ENCODE peak calls at places on chromosomes 16 and 17, in four cellular contexts. One of them, this sample, is unnamed.

GRCh38 chr17:2893422-2893914 is 97.2 kb downstream of the RAP1GAP2 start:
- DNase-seq in BE2C: no peak
- DNase-seq in heart right ventricle: no peak
- DNase-seq in GM23338: no peak
- DNase-seq in this sample: no peak

GRCh38 chr16:80692270-80692669 is 112.1 kb downstream of the CDYL2 start:
- DNase-seq in heart right ventricle: no peak
- DNase-seq in BE2C: no peak
- DNase-seq in GM23338: no peak
- DNase-seq in this sample: no peak

GRCh38 chr16:47958726-47959125 is 197.1 kb downstream of the ABCC12 start:
- DNase-seq in GM23338: no peak
- DNase-seq in BE2C: no peak
- DNase-seq in heart right ventricle: no peak
- DNase-seq in this sample: no peak

GRCh38 chr16:88616320-88616719 is 22.1 kb upstream of the IL17C start:
- DNase-seq in heart right ventricle: no peak
- DNase-seq in GM23338: no peak
- DNase-seq in BE2C: no peak
- DNase-seq in this sample: no peak

GRCh38 chr16:65377131-65377649 is 255.3 kb upstream of the CDH11 start:
- DNase-seq in BE2C: no peak
- DNase-seq in heart right ventricle: no peak
- DNase-seq in GM23338: no peak
- DNase-seq in this sample: no peak

GRCh38 chr17:13940858-13941665 is 128.2 kb upstream of the COX10 start:
- DNase-seq in BE2C: no peak
- DNase-seq in heart right ventricle: no peak
- DNase-seq in GM23338: peak; percentile 34
- DNase-seq in this sample: no peak

GRCh38 chr17:12415031-12415430 is 250.7 kb upstream of the MYOCD start:
- DNase-seq in heart right ventricle: no peak
- DNase-seq in GM23338: peak; percentile 56
- DNase-seq in BE2C: no peak
- DNase-seq in this sample: peak; percentile 48

GRCh38 chr17:66403846-66404597 is 101.6 kb downstream of the PRKCA start:
- DNase-seq in BE2C: no peak
- DNase-seq in GM23338: no peak
- DNase-seq in heart right ventricle: no peak
- DNase-seq in this sample: peak; percentile 30

GRCh38 chr16:79707867-79708266 is 107.3 kb upstream of the MAF start:
- DNase-seq in heart right ventricle: peak; percentile 59
- DNase-seq in GM23338: no peak
- DNase-seq in BE2C: no peak
- DNase-seq in this sample: no peak

GRCh38 chr17:41301916-41302901 is at the start of gene KRTAP29-1:
- DNase-seq in BE2C: no peak
- DNase-seq in GM23338: no peak
- DNase-seq in heart right ventricle: peak; percentile 51
- DNase-seq in this sample: no peak

GRCh38 chr17:50564916-50565315 is 4.4 kb downstream of the CACNA1G start:
- DNase-seq in BE2C: peak; percentile 51
- DNase-seq in heart right ventricle: peak; percentile 73
- DNase-seq in GM23338: no peak
- DNase-seq in this sample: peak; percentile 67

GRCh38 chr17:50561796-50562195 is 1.3 kb downstream of the CACNA1G start:
- DNase-seq in BE2C: no peak
- DNase-seq in heart right ventricle: no peak
- DNase-seq in GM23338: no peak
- DNase-seq in this sample: no peak

GRCh38 chr17:50560931-50561750 is 626 bp downstream of the CACNA1G start:
- DNase-seq in BE2C: no peak
- DNase-seq in heart right ventricle: no peak
- DNase-seq in GM23338: peak; percentile 55
- DNase-seq in this sample: no peak

GRCh38 chr17:50562266-50563094 is 2.0 kb downstream of the CACNA1G start:
- DNase-seq in GM23338: peak; percentile 53
- DNase-seq in heart right ventricle: no peak
- DNase-seq in BE2C: no peak
- DNase-seq in this sample: no peak

DNA sequence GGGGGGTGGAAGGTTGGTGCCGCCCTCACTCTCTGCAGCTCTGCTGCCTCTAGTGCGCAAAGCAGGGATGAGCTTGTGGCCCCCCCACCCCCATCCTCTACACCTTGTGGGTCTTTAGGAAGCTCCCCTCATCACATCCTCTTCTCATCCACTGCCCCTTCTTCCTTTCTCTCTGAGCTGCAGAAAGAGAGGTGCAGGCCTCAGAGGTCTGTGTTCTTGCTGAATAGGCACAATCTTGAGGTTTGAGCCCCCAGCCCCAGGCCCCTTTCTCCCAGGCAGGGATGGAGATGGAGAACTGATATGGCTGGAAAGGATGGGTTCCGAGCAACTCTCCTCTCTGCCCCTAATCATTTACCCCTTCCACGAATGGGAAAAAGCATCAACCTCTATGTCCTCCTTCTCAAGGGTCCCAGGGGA is 2.6 kb downstream of the CACNA1G start:
- DNase-seq in BE2C: no peak
- DNase-seq in heart right ventricle: no peak
- DNase-seq in GM23338: no peak
- DNase-seq in this sample: no peak
- H3K27me3 ChIP-seq in BE2C: peaks cover 39% of the 10 kb centered on the region
- H3K27me3 ChIP-seq in heart right ventricle: peaks cover 95% of the 10 kb centered on the region
- H3K27me3 ChIP-seq in GM23338: peaks cover 82% of the 10 kb centered on the region
- H3K27me3 ChIP-seq in this sample: peaks cover 76% of the 10 kb centered on the region

DNA sequence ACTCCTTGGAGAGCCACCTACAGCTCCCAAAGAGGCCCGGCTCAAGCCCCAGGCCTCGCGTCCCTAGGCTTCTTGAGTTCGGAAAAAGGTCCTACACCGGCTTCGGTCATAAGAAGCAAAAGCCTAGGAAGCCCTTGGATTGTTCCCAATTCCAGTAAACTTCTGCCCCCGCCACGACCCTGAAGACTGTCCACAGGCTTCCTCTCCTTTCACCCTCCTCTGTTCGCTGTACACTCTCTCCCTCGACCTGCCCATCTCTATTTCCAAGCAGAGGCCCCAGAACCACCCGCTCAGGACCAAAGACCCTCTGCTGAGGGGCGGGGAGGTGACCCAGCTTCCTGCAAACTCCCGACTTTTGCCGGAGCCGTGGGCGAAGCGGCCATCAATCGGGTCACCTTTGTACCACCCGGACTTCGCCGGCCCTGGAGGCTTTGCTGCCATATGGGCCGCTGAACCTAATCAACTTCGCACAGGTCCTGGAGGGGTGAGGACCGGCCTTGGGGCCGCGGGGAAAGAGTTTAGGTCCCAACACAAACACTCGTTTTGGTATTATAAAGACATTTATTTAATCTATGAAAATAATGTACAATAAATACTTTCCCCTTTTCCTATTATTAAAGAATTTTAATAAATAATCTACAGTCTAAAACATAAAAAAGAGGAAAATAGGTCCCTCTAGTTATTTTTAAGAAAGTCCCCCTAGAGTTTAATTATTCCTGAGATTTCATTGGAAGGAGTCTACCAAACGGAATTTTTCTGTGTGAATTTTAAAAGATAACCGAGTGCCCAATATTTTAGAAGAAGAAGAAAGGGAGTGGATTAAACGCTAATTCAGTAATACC is 2.6 kb downstream of the HOXB2 start:
- DNase-seq in GM23338: peak; percentile 35
- DNase-seq in heart right ventricle: peak; percentile 21
- DNase-seq in BE2C: no peak
- DNase-seq in this sample: no peak
- H3K27me3 ChIP-seq in GM23338: peaks cover 100% of the 10 kb centered on the region
- H3K27me3 ChIP-seq in heart right ventricle: peaks cover 96% of the 10 kb centered on the region
- H3K27me3 ChIP-seq in BE2C: peaks cover 93% of the 10 kb centered on the region
- H3K27me3 ChIP-seq in this sample: no peaks in the 10 kb centered on the region

DNA sequence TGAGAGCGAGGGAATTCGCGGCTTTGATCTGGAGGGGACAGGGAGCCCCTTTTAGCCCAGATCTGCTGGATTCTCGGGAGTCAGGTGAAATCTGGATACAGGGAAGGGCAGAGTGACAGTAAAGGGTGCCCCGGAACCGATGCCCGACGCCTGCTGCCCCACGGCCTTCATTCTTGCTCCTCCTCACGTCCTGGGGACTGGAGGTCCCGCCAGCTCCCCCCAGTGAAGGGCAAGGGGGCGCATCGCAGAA is 596 bp downstream of the OR1F1 start:
- DNase-seq in GM23338: no peak
- DNase-seq in BE2C: no peak
- DNase-seq in heart right ventricle: no peak
- DNase-seq in this sample: no peak
- H3K27me3 ChIP-seq in GM23338: peaks cover 19% of the 10 kb centered on the region
- H3K27me3 ChIP-seq in BE2C: no peaks in the 10 kb centered on the region
- H3K27me3 ChIP-seq in heart right ventricle: peaks cover 100% of the 10 kb centered on the region
- H3K27me3 ChIP-seq in this sample: peaks cover 2% of the 10 kb centered on the region

GRCh38 chr17:63487014-63487339 is 10.1 kb downstream of the ACE start:
- DNase-seq in GM23338: no peak
- DNase-seq in heart right ventricle: no peak
- DNase-seq in BE2C: no peak
- DNase-seq in this sample: no peak
- H3K27me3 ChIP-seq in GM23338: no peaks in the 10 kb centered on the region
- H3K27me3 ChIP-seq in heart right ventricle: no peaks in the 10 kb centered on the region
- H3K27me3 ChIP-seq in BE2C: no peaks in the 10 kb centered on the region
- H3K27me3 ChIP-seq in this sample: no peaks in the 10 kb centered on the region

GRCh38 chr17:68576811-68577551 is 24.2 kb downstream of the FAM20A start:
- DNase-seq in heart right ventricle: peak; percentile 21
- DNase-seq in BE2C: no peak
- DNase-seq in GM23338: no peak
- DNase-seq in this sample: no peak
- H3K27me3 ChIP-seq in heart right ventricle: no peaks in the 10 kb centered on the region
- H3K27me3 ChIP-seq in BE2C: peaks cover 5% of the 10 kb centered on the region
- H3K27me3 ChIP-seq in GM23338: no peaks in the 10 kb centered on the region
- H3K27me3 ChIP-seq in this sample: no peaks in the 10 kb centered on the region

GRCh38 chr17:36731806-36732205 is 130.4 kb downstream of the MRM1 start:
- DNase-seq in GM23338: peak; percentile 91
- DNase-seq in heart right ventricle: no peak
- DNase-seq in BE2C: no peak
- DNase-seq in this sample: no peak

GRCh38 chr17:36730095-36730808 is 128.9 kb downstream of the MRM1 start:
- DNase-seq in BE2C: no peak
- DNase-seq in heart right ventricle: no peak
- DNase-seq in GM23338: no peak
- DNase-seq in this sample: no peak

GRCh38 chr17:36732351-36732750 is 131.0 kb downstream of the MRM1 start:
- DNase-seq in heart right ventricle: no peak
- DNase-seq in GM23338: no peak
- DNase-seq in BE2C: no peak
- DNase-seq in this sample: no peak

GRCh38 chr17:36728030-36728991 is 126.9 kb downstream of the MRM1 start:
- DNase-seq in BE2C: peak; percentile 90
- DNase-seq in heart right ventricle: no peak
- DNase-seq in GM23338: no peak
- DNase-seq in this sample: no peak

DNA sequence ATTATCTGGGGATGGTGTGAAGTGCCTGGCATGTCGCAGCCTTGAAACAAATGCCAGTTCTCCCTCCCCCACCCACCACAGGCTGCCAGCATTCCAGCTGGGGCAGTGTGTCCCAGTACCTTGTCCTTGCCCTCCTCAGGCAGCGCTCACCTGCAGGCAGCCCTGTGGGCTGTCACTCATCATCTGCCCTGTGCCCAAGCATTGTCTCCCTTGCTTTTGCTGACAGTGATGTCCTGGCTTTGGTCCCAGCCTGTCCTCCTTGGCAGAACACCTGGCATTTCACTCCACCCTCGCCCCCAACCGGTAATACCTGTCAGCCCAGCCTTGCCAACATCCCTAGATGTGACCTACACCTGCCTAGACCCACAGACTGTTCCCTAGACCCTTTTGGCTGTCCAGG is 129.7 kb downstream of the MRM1 start:
- DNase-seq in BE2C: no peak
- DNase-seq in heart right ventricle: no peak
- DNase-seq in GM23338: no peak
- DNase-seq in this sample: no peak
- H3K27me3 ChIP-seq in BE2C: no peaks in the 10 kb centered on the region
- H3K27me3 ChIP-seq in heart right ventricle: peaks cover 57% of the 10 kb centered on the region
- H3K27me3 ChIP-seq in GM23338: no peaks in the 10 kb centered on the region
- H3K27me3 ChIP-seq in this sample: peaks cover 9% of the 10 kb centered on the region

DNA sequence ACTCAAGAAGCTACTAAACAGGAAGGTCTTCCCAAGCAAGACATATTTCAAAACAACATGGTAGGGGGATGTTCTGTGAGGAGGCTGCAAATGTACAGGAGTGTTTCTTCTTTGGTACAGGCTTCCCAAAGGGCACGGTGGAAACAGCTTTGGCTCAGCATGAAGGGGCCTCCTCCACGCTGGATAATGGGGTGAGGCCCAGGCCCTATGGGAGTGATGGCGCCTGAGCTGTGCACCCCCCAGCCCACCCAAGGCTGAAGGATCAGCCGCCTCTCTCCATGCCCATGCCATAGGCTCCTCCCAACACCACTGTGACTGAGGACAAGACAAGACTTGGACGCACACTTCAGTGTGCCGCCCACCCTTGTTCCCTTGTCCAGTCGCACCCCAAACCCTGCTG is 6.8 kb downstream of the CD300E start:
- DNase-seq in BE2C: no peak
- DNase-seq in GM23338: no peak
- DNase-seq in heart right ventricle: no peak
- DNase-seq in this sample: no peak
- H3K27me3 ChIP-seq in BE2C: peaks cover 31% of the 10 kb centered on the region
- H3K27me3 ChIP-seq in GM23338: no peaks in the 10 kb centered on the region
- H3K27me3 ChIP-seq in heart right ventricle: peaks cover 8% of the 10 kb centered on the region
- H3K27me3 ChIP-seq in this sample: peaks cover 35% of the 10 kb centered on the region